ENCODE peak calls at places on chromosomes 6 and 20, in nine cellular contexts. One of them, this sample, is unnamed.

GRCh38 chr6:49430187-49430586 is 32.9 kb downstream of the MMUT start:
- DNase-seq in cardiac muscle cell: no peak
- DNase-seq in psoas muscle: no peak
- DNase-seq in foreskin fibroblast: peak
- DNase-seq in GM06990: no peak
- DNase-seq in heart right ventricle: no peak
- DNase-seq in prostate gland: no peak
- DNase-seq in GM12865: no peak
- DNase-seq in astrocyte of the spinal cord: no peak
- DNase-seq in this sample: no peak

GRCh38 chr6:108914235-108915022 is 66.2 kb downstream of the ARMC2 start:
- DNase-seq in foreskin fibroblast: peak
- DNase-seq in heart right ventricle: no peak
- DNase-seq in GM12865: peak
- DNase-seq in GM06990: no peak
- DNase-seq in prostate gland: no peak
- DNase-seq in cardiac muscle cell: peak
- DNase-seq in astrocyte of the spinal cord: no peak
- DNase-seq in psoas muscle: no peak
- DNase-seq in this sample: no peak

GRCh38 chr6:138434915-138435314 is 30.9 kb downstream of the HEBP2 start:
- DNase-seq in GM12865: no peak
- DNase-seq in prostate gland: no peak
- DNase-seq in heart right ventricle: no peak
- DNase-seq in psoas muscle: no peak
- DNase-seq in cardiac muscle cell: no peak
- DNase-seq in GM06990: no peak
- DNase-seq in foreskin fibroblast: no peak
- DNase-seq in astrocyte of the spinal cord: no peak
- DNase-seq in this sample: no peak

GRCh38 chr20:47115694-47116093 is 221.1 kb downstream of the EYA2 start:
- DNase-seq in GM12865: no peak
- DNase-seq in cardiac muscle cell: no peak
- DNase-seq in heart right ventricle: no peak
- DNase-seq in GM06990: no peak
- DNase-seq in foreskin fibroblast: no peak
- DNase-seq in psoas muscle: no peak
- DNase-seq in prostate gland: no peak
- DNase-seq in astrocyte of the spinal cord: no peak
- DNase-seq in this sample: no peak

GRCh38 chr6:135624402-135625297 is 127.1 kb upstream of the AHI1 start:
- DNase-seq in astrocyte of the spinal cord: peak
- DNase-seq in psoas muscle: no peak
- DNase-seq in cardiac muscle cell: peak
- DNase-seq in heart right ventricle: no peak
- DNase-seq in prostate gland: no peak
- DNase-seq in GM06990: no peak
- DNase-seq in foreskin fibroblast: no peak
- DNase-seq in GM12865: no peak
- DNase-seq in this sample: no peak

GRCh38 chr6:73774311-73774766 is 78.3 kb downstream of the CD109 start:
- DNase-seq in GM06990: no peak
- DNase-seq in cardiac muscle cell: peak
- DNase-seq in heart right ventricle: peak
- DNase-seq in GM12865: peak
- DNase-seq in prostate gland: no peak
- DNase-seq in astrocyte of the spinal cord: peak
- DNase-seq in foreskin fibroblast: peak
- DNase-seq in psoas muscle: no peak
- DNase-seq in this sample: peak

GRCh38 chr6:33118525-33119123 is 42.8 kb downstream of the HLA-DPB1 start:
- DNase-seq in GM12865: peak
- DNase-seq in foreskin fibroblast: peak
- DNase-seq in cardiac muscle cell: peak
- DNase-seq in psoas muscle: no peak
- DNase-seq in GM06990: no peak
- DNase-seq in prostate gland: peak
- DNase-seq in heart right ventricle: no peak
- DNase-seq in astrocyte of the spinal cord: peak
- DNase-seq in this sample: no peak

GRCh38 chr20:52150440-52151258 is 40.9 kb downstream of the ZFP64 start:
- DNase-seq in heart right ventricle: no peak
- DNase-seq in GM06990: no peak
- DNase-seq in astrocyte of the spinal cord: peak
- DNase-seq in cardiac muscle cell: peak
- DNase-seq in psoas muscle: no peak
- DNase-seq in GM12865: peak
- DNase-seq in prostate gland: peak
- DNase-seq in foreskin fibroblast: peak
- DNase-seq in this sample: no peak

GRCh38 chr6:129606664-129607063 is 103.3 kb downstream of the ARHGAP18 start:
- DNase-seq in foreskin fibroblast: no peak
- DNase-seq in heart right ventricle: no peak
- DNase-seq in astrocyte of the spinal cord: peak
- DNase-seq in psoas muscle: no peak
- DNase-seq in cardiac muscle cell: peak
- DNase-seq in GM12865: no peak
- DNase-seq in GM06990: peak
- DNase-seq in prostate gland: no peak
- DNase-seq in this sample: no peak

GRCh38 chr6:30483677-30484279 is 5.5 kb upstream of the HLA-E start:
- DNase-seq in cardiac muscle cell: peak
- DNase-seq in prostate gland: peak
- DNase-seq in astrocyte of the spinal cord: peak
- DNase-seq in heart right ventricle: no peak
- DNase-seq in GM06990: no peak
- DNase-seq in GM12865: peak
- DNase-seq in psoas muscle: no peak
- DNase-seq in foreskin fibroblast: peak
- DNase-seq in this sample: peak

GRCh38 chr6:43966806-43967575 is 160.3 kb downstream of the MRPL14 start:
- DNase-seq in astrocyte of the spinal cord: no peak
- DNase-seq in heart right ventricle: no peak
- DNase-seq in cardiac muscle cell: no peak
- DNase-seq in psoas muscle: no peak
- DNase-seq in prostate gland: no peak
- DNase-seq in foreskin fibroblast: no peak
- DNase-seq in GM06990: no peak
- DNase-seq in GM12865: no peak
- DNase-seq in this sample: no peak

GRCh38 chr20:58665606-58666005 is 14.5 kb downstream of the STX16 start:
- DNase-seq in foreskin fibroblast: no peak
- DNase-seq in psoas muscle: peak
- DNase-seq in GM12865: no peak
- DNase-seq in prostate gland: no peak
- DNase-seq in astrocyte of the spinal cord: no peak
- DNase-seq in cardiac muscle cell: no peak
- DNase-seq in GM06990: no peak
- DNase-seq in heart right ventricle: no peak
- DNase-seq in this sample: no peak

GRCh38 chr20:50462093-50462685 is 48.0 kb upstream of the PTPN1 start:
- DNase-seq in psoas muscle: no peak
- DNase-seq in astrocyte of the spinal cord: no peak
- DNase-seq in heart right ventricle: no peak
- DNase-seq in cardiac muscle cell: peak
- DNase-seq in GM06990: no peak
- DNase-seq in prostate gland: no peak
- DNase-seq in foreskin fibroblast: no peak
- DNase-seq in GM12865: no peak
- DNase-seq in this sample: no peak

GRCh38 chr20:16476032-16476431 is 97.2 kb downstream of the KIF16B start:
- DNase-seq in psoas muscle: no peak
- DNase-seq in astrocyte of the spinal cord: peak
- DNase-seq in prostate gland: peak
- DNase-seq in GM12865: peak
- DNase-seq in foreskin fibroblast: peak
- DNase-seq in GM06990: peak
- DNase-seq in heart right ventricle: no peak
- DNase-seq in cardiac muscle cell: peak
- DNase-seq in this sample: peak

GRCh38 chr20:44750081-44750805 is 4.6 kb downstream of the KCNK15 start:
- DNase-seq in psoas muscle: peak
- DNase-seq in GM06990: peak
- DNase-seq in astrocyte of the spinal cord: no peak
- DNase-seq in heart right ventricle: no peak
- DNase-seq in cardiac muscle cell: no peak
- DNase-seq in prostate gland: no peak
- DNase-seq in GM12865: no peak
- DNase-seq in foreskin fibroblast: no peak
- DNase-seq in this sample: no peak
- TF ChIP-seq CTCF in psoas muscle: peak
- TF ChIP-seq CTCF in GM06990: no peak
- TF ChIP-seq CTCF in astrocyte of the spinal cord: peak
- TF ChIP-seq CTCF in heart right ventricle: no peak
- TF ChIP-seq CTCF in cardiac muscle cell: peak
- TF ChIP-seq CTCF in prostate gland: no peak
- TF ChIP-seq CTCF in GM12865: no peak
- TF ChIP-seq CTCF in foreskin fibroblast: no peak
- TF ChIP-seq CTCF in this sample: peak

GRCh38 chr6:85449388-85449817 is 480 bp upstream of the NT5E start:
- DNase-seq in cardiac muscle cell: peak
- DNase-seq in GM06990: no peak
- DNase-seq in prostate gland: no peak
- DNase-seq in foreskin fibroblast: peak
- DNase-seq in psoas muscle: no peak
- DNase-seq in GM12865: peak
- DNase-seq in heart right ventricle: no peak
- DNase-seq in astrocyte of the spinal cord: peak
- DNase-seq in this sample: no peak
- H3K4me3 ChIP-seq in cardiac muscle cell: peak
- H3K4me3 ChIP-seq in GM06990: peak
- H3K4me3 ChIP-seq in prostate gland: peak
- H3K4me3 ChIP-seq in foreskin fibroblast: peak
- H3K4me3 ChIP-seq in psoas muscle: peak
- H3K4me3 ChIP-seq in GM12865: peak
- H3K4me3 ChIP-seq in heart right ventricle: peak
- H3K4me3 ChIP-seq in astrocyte of the spinal cord: peak
- H3K4me3 ChIP-seq in this sample: peak

GRCh38 chr6:107489636-107490567 is at the start of gene SOBP:
- DNase-seq in foreskin fibroblast: peak
- DNase-seq in heart right ventricle: peak
- DNase-seq in GM12865: peak
- DNase-seq in prostate gland: peak
- DNase-seq in psoas muscle: peak
- DNase-seq in GM06990: peak
- DNase-seq in cardiac muscle cell: peak
- DNase-seq in astrocyte of the spinal cord: peak
- DNase-seq in this sample: no peak
- TF ChIP-seq CTCF in foreskin fibroblast: no peak
- TF ChIP-seq CTCF in heart right ventricle: no peak
- TF ChIP-seq CTCF in GM12865: peak
- TF ChIP-seq CTCF in prostate gland: no peak
- TF ChIP-seq CTCF in psoas muscle: no peak
- TF ChIP-seq CTCF in GM06990: no peak
- TF ChIP-seq CTCF in cardiac muscle cell: no peak
- TF ChIP-seq CTCF in astrocyte of the spinal cord: no peak
- TF ChIP-seq CTCF in this sample: no peak

DNA sequence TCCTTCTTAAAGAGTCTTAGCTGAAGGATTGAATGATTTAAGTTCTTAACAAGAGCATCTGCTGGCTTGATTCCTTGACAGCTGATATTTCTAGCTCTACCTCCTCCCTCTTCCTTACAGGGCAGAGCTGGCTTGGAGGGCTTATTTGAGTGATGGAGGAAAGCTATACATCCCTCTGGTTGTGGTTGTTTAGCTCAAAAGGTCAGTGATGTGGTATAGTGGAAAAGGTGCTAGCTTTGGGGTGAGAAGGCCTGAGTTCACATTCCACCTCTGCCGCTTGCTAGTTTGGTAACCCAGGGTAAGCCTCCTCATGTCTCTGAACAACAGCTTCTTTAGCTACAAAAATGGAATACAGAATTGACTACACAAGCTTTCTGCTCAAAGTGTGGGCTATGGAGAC is 8.3 kb downstream of the CHMP4B start:
- DNase-seq in astrocyte of the spinal cord: no peak
- DNase-seq in prostate gland: no peak
- DNase-seq in heart right ventricle: no peak
- DNase-seq in psoas muscle: no peak
- DNase-seq in GM06990: no peak
- DNase-seq in cardiac muscle cell: no peak
- DNase-seq in foreskin fibroblast: no peak
- DNase-seq in GM12865: no peak
- DNase-seq in this sample: no peak
- H3K4me3 ChIP-seq in astrocyte of the spinal cord: no peak
- H3K4me3 ChIP-seq in prostate gland: no peak
- H3K4me3 ChIP-seq in heart right ventricle: no peak
- H3K4me3 ChIP-seq in psoas muscle: no peak
- H3K4me3 ChIP-seq in GM06990: no peak
- H3K4me3 ChIP-seq in cardiac muscle cell: no peak
- H3K4me3 ChIP-seq in foreskin fibroblast: no peak
- H3K4me3 ChIP-seq in GM12865: no peak
- H3K4me3 ChIP-seq in this sample: no peak

DNA sequence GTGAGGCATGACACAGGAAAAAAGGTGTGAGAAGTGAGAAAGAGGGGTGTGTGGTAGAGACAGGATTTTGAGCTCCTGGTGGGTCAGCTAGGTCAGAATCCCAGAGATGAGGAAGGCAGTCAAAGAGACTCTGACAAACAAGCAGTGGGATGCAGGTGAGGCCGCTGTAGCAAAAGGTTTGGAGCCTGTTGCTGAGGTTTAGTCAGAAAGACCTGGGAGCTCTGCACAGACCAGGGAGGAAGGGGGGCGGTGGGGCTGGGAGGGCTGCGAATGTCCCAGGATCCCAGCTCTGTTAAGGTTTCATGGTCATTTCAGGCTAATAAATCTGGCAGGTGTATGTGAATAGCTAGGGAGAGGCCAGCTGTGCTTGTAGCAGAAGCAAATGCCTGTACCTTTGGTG is 373.9 kb upstream of the SYNCRIP start:
- DNase-seq in foreskin fibroblast: no peak
- DNase-seq in astrocyte of the spinal cord: no peak
- DNase-seq in GM12865: no peak
- DNase-seq in prostate gland: no peak
- DNase-seq in heart right ventricle: no peak
- DNase-seq in psoas muscle: no peak
- DNase-seq in GM06990: peak
- DNase-seq in cardiac muscle cell: no peak
- DNase-seq in this sample: no peak
- TF ChIP-seq CTCF in foreskin fibroblast: no peak
- TF ChIP-seq CTCF in astrocyte of the spinal cord: no peak
- TF ChIP-seq CTCF in GM12865: no peak
- TF ChIP-seq CTCF in prostate gland: no peak
- TF ChIP-seq CTCF in heart right ventricle: no peak
- TF ChIP-seq CTCF in psoas muscle: no peak
- TF ChIP-seq CTCF in GM06990: no peak
- TF ChIP-seq CTCF in cardiac muscle cell: no peak
- TF ChIP-seq CTCF in this sample: no peak

This sample was measured in LNCaP clone FGC.